ENCODE peak calls at places on chromosome 18, in six cellular contexts. A is myocyte; F is K562; H is KG1; S is activated CD4-positive, CD25-positive, alpha-beta regulatory T cell treated with anti-CD3 and anti-CD28 coated beads, Interleukin-2, amount 50 U/mL, for 72 hours; R is A549. B is an unnamed sample.

GRCh38 chr18:36321636-36322407 is 24.3 kb downstream of the FHOD3 start:
- DNase-seq in A (peak; percentile 92), F (no peak), H (no peak), S (no peak), R (peak; percentile 26), B (no peak)

GRCh38 chr18:79558196-79559120 is 121.1 kb upstream of the CTDP1 start:
- DNase-seq in A (no peak), F (no peak), H (no peak), S (no peak), R (no peak), B (no peak)

GRCh38 chr18:63439334-63439733 is 17.1 kb upstream of the VPS4B start:
- DNase-seq in A (peak; percentile 67), F (peak; percentile 48), H (peak; percentile 39), S (no peak), R (peak; percentile 68), B (peak; percentile 57)

GRCh38 chr18:34848695-34849094 is 138.6 kb downstream of the DTNA start:
- DNase-seq in A (no peak), F (no peak), H (no peak), S (no peak), R (no peak), B (no peak)

GRCh38 chr18:49371786-49372185 is 88.7 kb downstream of the DYM start:
- DNase-seq in A (no peak), F (no peak), H (no peak), S (no peak), R (no peak), B (no peak)

GRCh38 chr18:48660346-48661228 is 121.8 kb downstream of the CTIF start:
- DNase-seq in A (no peak), F (no peak), H (no peak), S (no peak), R (no peak), B (no peak)

GRCh38 chr18:24009651-24010333 is 4.8 kb upstream of the TTC39C start:
- DNase-seq in A (peak; percentile 49), F (no peak), H (no peak), S (no peak), R (no peak), B (no peak)

GRCh38 chr18:73980289-73980979 is 167.2 kb downstream of the FBXO15 start:
- DNase-seq in A (no peak), F (peak; percentile 29), H (no peak), S (no peak), R (peak; percentile 27), B (peak; percentile 38)

GRCh38 chr18:49151482-49151881 is 200.7 kb upstream of the SMAD7 start:
- DNase-seq in A (no peak), F (no peak), H (no peak), S (no peak), R (no peak), B (no peak)

GRCh38 chr18:61295153-61295552 is 38.1 kb upstream of the CDH20 start:
- DNase-seq in A (no peak), F (no peak), H (no peak), S (no peak), R (no peak), B (no peak)

GRCh38 chr18:52339891-52340371 is at the start of gene DCC:
- DNase-seq in A (no peak), F (peak; percentile 0), H (no peak), S (no peak), R (peak; percentile 77), B (peak; percentile 35)

GRCh38 chr18:24373331-24373730 is 24.3 kb downstream of the OSBPL1A start:
- DNase-seq in A (no peak), F (no peak), H (no peak), S (no peak), R (no peak), B (no peak)

GRCh38 chr18:55794288-55795052 is 206.5 kb upstream of the TCF4 start:
- DNase-seq in A (no peak), F (no peak), H (no peak), S (no peak), R (no peak), B (no peak)

B was measured in SJCRH30.